ENCODE peak calls at places on chromosomes 4 and X, in eight cellular contexts. One of them, this sample, is unnamed.

GRCh38 chr4:140757220-140757607 is 1.0 kb upstream of the TBC1D9 start:
- DNase-seq in CD4-positive, alpha-beta T cell: no peak
- DNase-seq in MM.1S: no peak
- DNase-seq in stomach: no peak
- DNase-seq in activated CD8-positive, alpha-beta T cell treated with anti-CD3 and anti-CD28 coated beads for 36 hours: no peak
- DNase-seq in adrenal gland: no peak
- DNase-seq in mammary epithelial cell: no peak
- DNase-seq in fibroblast of mammary gland: no peak
- DNase-seq in this sample: no peak

GRCh38 chr4:109184421-109184956 is 118.0 kb downstream of the COL25A1 start:
- DNase-seq in CD4-positive, alpha-beta T cell: no peak
- DNase-seq in MM.1S: no peak
- DNase-seq in stomach: no peak
- DNase-seq in activated CD8-positive, alpha-beta T cell treated with anti-CD3 and anti-CD28 coated beads for 36 hours: no peak
- DNase-seq in adrenal gland: no peak
- DNase-seq in mammary epithelial cell: no peak
- DNase-seq in fibroblast of mammary gland: no peak
- DNase-seq in this sample: no peak

GRCh38 chr4:96093057-96093456 is 253.2 kb downstream of the PDHA2 start:
- DNase-seq in CD4-positive, alpha-beta T cell: no peak
- DNase-seq in MM.1S: no peak
- DNase-seq in stomach: peak
- DNase-seq in activated CD8-positive, alpha-beta T cell treated with anti-CD3 and anti-CD28 coated beads for 36 hours: no peak
- DNase-seq in adrenal gland: no peak
- DNase-seq in mammary epithelial cell: no peak
- DNase-seq in fibroblast of mammary gland: no peak
- DNase-seq in this sample: no peak

GRCh38 chr4:169446824-169447223 is 165.6 kb downstream of the NEK1 start:
- DNase-seq in CD4-positive, alpha-beta T cell: no peak
- DNase-seq in MM.1S: no peak
- DNase-seq in stomach: no peak
- DNase-seq in activated CD8-positive, alpha-beta T cell treated with anti-CD3 and anti-CD28 coated beads for 36 hours: no peak
- DNase-seq in adrenal gland: no peak
- DNase-seq in mammary epithelial cell: no peak
- DNase-seq in fibroblast of mammary gland: no peak
- DNase-seq in this sample: no peak

GRCh38 chr4:3530051-3530450 is 2.2 kb downstream of the LRPAP1 start:
- DNase-seq in CD4-positive, alpha-beta T cell: no peak
- DNase-seq in MM.1S: no peak
- DNase-seq in stomach: no peak
- DNase-seq in activated CD8-positive, alpha-beta T cell treated with anti-CD3 and anti-CD28 coated beads for 36 hours: no peak
- DNase-seq in adrenal gland: no peak
- DNase-seq in mammary epithelial cell: no peak
- DNase-seq in fibroblast of mammary gland: no peak
- DNase-seq in this sample: no peak

GRCh38 chr4:38290360-38290759 is 330.2 kb downstream of the PTTG2 start:
- DNase-seq in CD4-positive, alpha-beta T cell: no peak
- DNase-seq in MM.1S: no peak
- DNase-seq in stomach: no peak
- DNase-seq in activated CD8-positive, alpha-beta T cell treated with anti-CD3 and anti-CD28 coated beads for 36 hours: no peak
- DNase-seq in adrenal gland: no peak
- DNase-seq in mammary epithelial cell: peak
- DNase-seq in fibroblast of mammary gland: peak
- DNase-seq in this sample: no peak

GRCh38 chr4:131044368-131044767 is 1948.4 kb downstream of the C4orf33 start:
- DNase-seq in CD4-positive, alpha-beta T cell: no peak
- DNase-seq in MM.1S: no peak
- DNase-seq in stomach: no peak
- DNase-seq in activated CD8-positive, alpha-beta T cell treated with anti-CD3 and anti-CD28 coated beads for 36 hours: no peak
- DNase-seq in adrenal gland: no peak
- DNase-seq in mammary epithelial cell: no peak
- DNase-seq in fibroblast of mammary gland: no peak
- DNase-seq in this sample: no peak

GRCh38 chr4:121998024-121998423 is 46.2 kb upstream of the TRPC3 start:
- DNase-seq in CD4-positive, alpha-beta T cell: no peak
- DNase-seq in MM.1S: no peak
- DNase-seq in stomach: no peak
- DNase-seq in activated CD8-positive, alpha-beta T cell treated with anti-CD3 and anti-CD28 coated beads for 36 hours: peak
- DNase-seq in adrenal gland: no peak
- DNase-seq in mammary epithelial cell: no peak
- DNase-seq in fibroblast of mammary gland: no peak
- DNase-seq in this sample: no peak

GRCh38 chrX:46992070-46992469 is 79.8 kb downstream of the JADE3 start:
- DNase-seq in CD4-positive, alpha-beta T cell: no peak
- DNase-seq in MM.1S: no peak
- DNase-seq in stomach: no peak
- DNase-seq in activated CD8-positive, alpha-beta T cell treated with anti-CD3 and anti-CD28 coated beads for 36 hours: no peak
- DNase-seq in adrenal gland: no peak
- DNase-seq in mammary epithelial cell: no peak
- DNase-seq in fibroblast of mammary gland: no peak
- DNase-seq in this sample: no peak

GRCh38 chr4:84846985-84847384 is 119.5 kb downstream of the WDFY3 start:
- DNase-seq in CD4-positive, alpha-beta T cell: no peak
- DNase-seq in MM.1S: no peak
- DNase-seq in stomach: no peak
- DNase-seq in activated CD8-positive, alpha-beta T cell treated with anti-CD3 and anti-CD28 coated beads for 36 hours: no peak
- DNase-seq in adrenal gland: no peak
- DNase-seq in mammary epithelial cell: no peak
- DNase-seq in fibroblast of mammary gland: no peak
- DNase-seq in this sample: no peak

GRCh38 chr4:22556411-22556969 is 40.6 kb upstream of the ADGRA3 start:
- DNase-seq in CD4-positive, alpha-beta T cell: no peak
- DNase-seq in MM.1S: no peak
- DNase-seq in stomach: no peak
- DNase-seq in activated CD8-positive, alpha-beta T cell treated with anti-CD3 and anti-CD28 coated beads for 36 hours: no peak
- DNase-seq in adrenal gland: no peak
- DNase-seq in mammary epithelial cell: no peak
- DNase-seq in fibroblast of mammary gland: no peak
- DNase-seq in this sample: no peak

GRCh38 chrX:78109458-78109857 is 5.4 kb downstream of the PGK1 start:
- DNase-seq in CD4-positive, alpha-beta T cell: no peak
- DNase-seq in MM.1S: no peak
- DNase-seq in stomach: no peak
- DNase-seq in activated CD8-positive, alpha-beta T cell treated with anti-CD3 and anti-CD28 coated beads for 36 hours: peak
- DNase-seq in adrenal gland: no peak
- DNase-seq in mammary epithelial cell: no peak
- DNase-seq in fibroblast of mammary gland: no peak
- DNase-seq in this sample: no peak

GRCh38 chrX:13007519-13008188 is 32.7 kb downstream of the TMSB4X start:
- DNase-seq in CD4-positive, alpha-beta T cell: no peak
- DNase-seq in MM.1S: no peak
- DNase-seq in stomach: no peak
- DNase-seq in activated CD8-positive, alpha-beta T cell treated with anti-CD3 and anti-CD28 coated beads for 36 hours: no peak
- DNase-seq in adrenal gland: no peak
- DNase-seq in mammary epithelial cell: peak
- DNase-seq in fibroblast of mammary gland: peak
- DNase-seq in this sample: no peak

GRCh38 chr4:122045533-122045932 is 93.7 kb upstream of the TRPC3 start:
- DNase-seq in CD4-positive, alpha-beta T cell: no peak
- DNase-seq in MM.1S: no peak
- DNase-seq in stomach: no peak
- DNase-seq in activated CD8-positive, alpha-beta T cell treated with anti-CD3 and anti-CD28 coated beads for 36 hours: peak
- DNase-seq in adrenal gland: peak
- DNase-seq in mammary epithelial cell: peak
- DNase-seq in fibroblast of mammary gland: peak
- DNase-seq in this sample: no peak

GRCh38 chr4:67934628-67935027 is 28.7 kb downstream of the TMPRSS11A start:
- DNase-seq in CD4-positive, alpha-beta T cell: no peak
- DNase-seq in MM.1S: peak
- DNase-seq in stomach: no peak
- DNase-seq in activated CD8-positive, alpha-beta T cell treated with anti-CD3 and anti-CD28 coated beads for 36 hours: no peak
- DNase-seq in adrenal gland: no peak
- DNase-seq in mammary epithelial cell: peak
- DNase-seq in fibroblast of mammary gland: no peak
- DNase-seq in this sample: no peak

GRCh38 chr4:119025916-119026661 is 109.5 kb upstream of the MYOZ2 start:
- DNase-seq in CD4-positive, alpha-beta T cell: no peak
- DNase-seq in MM.1S: no peak
- DNase-seq in stomach: no peak
- DNase-seq in activated CD8-positive, alpha-beta T cell treated with anti-CD3 and anti-CD28 coated beads for 36 hours: no peak
- DNase-seq in adrenal gland: no peak
- DNase-seq in mammary epithelial cell: peak
- DNase-seq in fibroblast of mammary gland: peak
- DNase-seq in this sample: peak

GRCh38 chr4:185810746-185811508 is 1.1 kb downstream of the SORBS2 start:
- DNase-seq in CD4-positive, alpha-beta T cell: no peak
- DNase-seq in MM.1S: no peak
- DNase-seq in stomach: no peak
- DNase-seq in activated CD8-positive, alpha-beta T cell treated with anti-CD3 and anti-CD28 coated beads for 36 hours: no peak
- DNase-seq in adrenal gland: no peak
- DNase-seq in mammary epithelial cell: peak
- DNase-seq in fibroblast of mammary gland: no peak
- DNase-seq in this sample: no peak

GRCh38 chr4:25051534-25051933 is 20.8 kb upstream of the LGI2 start:
- DNase-seq in CD4-positive, alpha-beta T cell: no peak
- DNase-seq in MM.1S: no peak
- DNase-seq in stomach: no peak
- DNase-seq in activated CD8-positive, alpha-beta T cell treated with anti-CD3 and anti-CD28 coated beads for 36 hours: no peak
- DNase-seq in adrenal gland: no peak
- DNase-seq in mammary epithelial cell: no peak
- DNase-seq in fibroblast of mammary gland: no peak
- DNase-seq in this sample: no peak

GRCh38 chr4:13108096-13108495 is 376.0 kb downstream of the RAB28 start:
- DNase-seq in CD4-positive, alpha-beta T cell: no peak
- DNase-seq in MM.1S: no peak
- DNase-seq in stomach: no peak
- DNase-seq in activated CD8-positive, alpha-beta T cell treated with anti-CD3 and anti-CD28 coated beads for 36 hours: no peak
- DNase-seq in adrenal gland: no peak
- DNase-seq in mammary epithelial cell: no peak
- DNase-seq in fibroblast of mammary gland: no peak
- DNase-seq in this sample: no peak
- TF ChIP-seq CTCF in CD4-positive, alpha-beta T cell: no peak
- TF ChIP-seq CTCF in MM.1S: peak
- TF ChIP-seq CTCF in stomach: no peak
- TF ChIP-seq CTCF in activated CD8-positive, alpha-beta T cell treated with anti-CD3 and anti-CD28 coated beads for 36 hours: no peak
- TF ChIP-seq CTCF in adrenal gland: no peak
- TF ChIP-seq CTCF in mammary epithelial cell: peak
- TF ChIP-seq CTCF in fibroblast of mammary gland: peak
- TF ChIP-seq CTCF in this sample: no peak

GRCh38 chr4:116913451-116913850 is 171.9 kb downstream of the TRAM1L1 start:
- DNase-seq in CD4-positive, alpha-beta T cell: no peak
- DNase-seq in MM.1S: no peak
- DNase-seq in stomach: no peak
- DNase-seq in activated CD8-positive, alpha-beta T cell treated with anti-CD3 and anti-CD28 coated beads for 36 hours: no peak
- DNase-seq in adrenal gland: no peak
- DNase-seq in mammary epithelial cell: no peak
- DNase-seq in fibroblast of mammary gland: no peak
- DNase-seq in this sample: no peak
- TF ChIP-seq CTCF in CD4-positive, alpha-beta T cell: no peak
- TF ChIP-seq CTCF in MM.1S: no peak
- TF ChIP-seq CTCF in stomach: no peak
- TF ChIP-seq CTCF in activated CD8-positive, alpha-beta T cell treated with anti-CD3 and anti-CD28 coated beads for 36 hours: no peak
- TF ChIP-seq CTCF in adrenal gland: no peak
- TF ChIP-seq CTCF in mammary epithelial cell: no peak
- TF ChIP-seq CTCF in fibroblast of mammary gland: no peak
- TF ChIP-seq CTCF in this sample: no peak

GRCh38 chr4:15675363-15675762 is 6.3 kb upstream of the FAM200B start:
- DNase-seq in CD4-positive, alpha-beta T cell: no peak
- DNase-seq in MM.1S: no peak
- DNase-seq in stomach: no peak
- DNase-seq in activated CD8-positive, alpha-beta T cell treated with anti-CD3 and anti-CD28 coated beads for 36 hours: no peak
- DNase-seq in adrenal gland: no peak
- DNase-seq in mammary epithelial cell: no peak
- DNase-seq in fibroblast of mammary gland: no peak
- DNase-seq in this sample: no peak
- TF ChIP-seq CTCF in CD4-positive, alpha-beta T cell: no peak
- TF ChIP-seq CTCF in MM.1S: no peak
- TF ChIP-seq CTCF in stomach: no peak
- TF ChIP-seq CTCF in activated CD8-positive, alpha-beta T cell treated with anti-CD3 and anti-CD28 coated beads for 36 hours: no peak
- TF ChIP-seq CTCF in adrenal gland: no peak
- TF ChIP-seq CTCF in mammary epithelial cell: no peak
- TF ChIP-seq CTCF in fibroblast of mammary gland: no peak
- TF ChIP-seq CTCF in this sample: peak

GRCh38 chr4:74968456-74969164 is 35.7 kb downstream of the PARM1 start:
- DNase-seq in CD4-positive, alpha-beta T cell: no peak
- DNase-seq in MM.1S: no peak
- DNase-seq in stomach: no peak
- DNase-seq in activated CD8-positive, alpha-beta T cell treated with anti-CD3 and anti-CD28 coated beads for 36 hours: no peak
- DNase-seq in adrenal gland: no peak
- DNase-seq in mammary epithelial cell: no peak
- DNase-seq in fibroblast of mammary gland: no peak
- DNase-seq in this sample: no peak

GRCh38 chr4:74975082-74975481 is 42.2 kb downstream of the PARM1 start:
- DNase-seq in CD4-positive, alpha-beta T cell: no peak
- DNase-seq in MM.1S: no peak
- DNase-seq in stomach: no peak
- DNase-seq in activated CD8-positive, alpha-beta T cell treated with anti-CD3 and anti-CD28 coated beads for 36 hours: no peak
- DNase-seq in adrenal gland: no peak
- DNase-seq in mammary epithelial cell: no peak
- DNase-seq in fibroblast of mammary gland: no peak
- DNase-seq in this sample: no peak

GRCh38 chr4:74967324-74967723 is 34.4 kb downstream of the PARM1 start:
- DNase-seq in CD4-positive, alpha-beta T cell: no peak
- DNase-seq in MM.1S: no peak
- DNase-seq in stomach: no peak
- DNase-seq in activated CD8-positive, alpha-beta T cell treated with anti-CD3 and anti-CD28 coated beads for 36 hours: no peak
- DNase-seq in adrenal gland: no peak
- DNase-seq in mammary epithelial cell: peak
- DNase-seq in fibroblast of mammary gland: no peak
- DNase-seq in this sample: no peak

GRCh38 chr4:74970577-74970976 is 37.7 kb downstream of the PARM1 start:
- DNase-seq in CD4-positive, alpha-beta T cell: no peak
- DNase-seq in MM.1S: no peak
- DNase-seq in stomach: no peak
- DNase-seq in activated CD8-positive, alpha-beta T cell treated with anti-CD3 and anti-CD28 coated beads for 36 hours: no peak
- DNase-seq in adrenal gland: no peak
- DNase-seq in mammary epithelial cell: no peak
- DNase-seq in fibroblast of mammary gland: no peak
- DNase-seq in this sample: no peak

DNA sequence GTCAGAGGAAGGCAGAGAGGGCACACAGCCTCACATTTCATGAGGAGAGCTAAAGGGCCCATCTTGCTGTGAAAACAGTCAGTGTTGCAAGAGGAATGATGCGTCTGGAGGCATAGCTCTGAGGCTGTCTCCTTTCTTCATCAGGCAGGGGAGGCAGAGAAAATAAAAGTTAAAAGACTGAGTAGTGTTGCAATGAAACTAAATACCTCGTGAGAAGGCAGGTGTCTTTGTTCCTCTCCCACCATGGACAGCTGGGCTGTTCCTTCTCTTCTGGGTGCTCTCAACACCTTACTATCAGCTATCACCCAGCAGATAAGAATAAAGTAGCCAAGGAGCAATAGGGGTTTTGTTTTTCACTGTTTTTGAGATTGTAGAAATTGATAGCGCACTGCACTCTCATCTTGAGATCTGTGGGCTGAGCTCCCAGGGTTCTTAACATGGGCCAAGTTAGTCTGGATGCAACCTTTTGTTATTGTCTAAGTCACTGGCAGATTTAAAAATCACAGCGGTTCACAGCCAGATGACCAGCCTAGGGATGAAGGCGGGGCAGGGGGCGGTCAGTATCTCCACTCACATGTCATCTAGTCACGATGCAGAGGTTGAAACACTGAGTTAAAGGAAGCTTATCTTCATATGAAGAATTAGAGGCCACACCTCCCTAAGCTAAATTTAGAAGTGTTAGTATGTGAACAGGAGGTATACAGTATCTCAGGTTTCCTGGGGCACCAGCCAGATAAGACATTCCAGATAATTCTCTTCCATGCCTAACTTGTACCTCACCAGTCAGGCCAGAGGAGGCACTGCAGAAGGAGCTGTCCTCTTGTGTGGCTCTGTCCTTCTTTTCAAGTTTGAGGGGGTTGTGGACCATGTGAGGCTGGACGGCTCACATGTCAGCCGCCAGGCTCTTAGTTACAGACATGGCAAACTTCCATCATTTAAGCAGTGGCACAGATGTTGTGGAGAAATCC is 36.9 kb downstream of the PARM1 start:
- DNase-seq in CD4-positive, alpha-beta T cell: no peak
- DNase-seq in MM.1S: no peak
- DNase-seq in stomach: peak
- DNase-seq in activated CD8-positive, alpha-beta T cell treated with anti-CD3 and anti-CD28 coated beads for 36 hours: no peak
- DNase-seq in adrenal gland: no peak
- DNase-seq in mammary epithelial cell: no peak
- DNase-seq in fibroblast of mammary gland: peak
- DNase-seq in this sample: no peak
- TF ChIP-seq CTCF in CD4-positive, alpha-beta T cell: no peak
- TF ChIP-seq CTCF in MM.1S: no peak
- TF ChIP-seq CTCF in stomach: no peak
- TF ChIP-seq CTCF in activated CD8-positive, alpha-beta T cell treated with anti-CD3 and anti-CD28 coated beads for 36 hours: no peak
- TF ChIP-seq CTCF in adrenal gland: peak
- TF ChIP-seq CTCF in mammary epithelial cell: no peak
- TF ChIP-seq CTCF in fibroblast of mammary gland: peak
- TF ChIP-seq CTCF in this sample: no peak

This sample was measured in CD14-positive monocyte.